ENCODE peak calls at places on chromosome 12, in six cellular contexts. One of them, this sample, is unnamed. For H3K27me3 and H3K4me1, the result is how much of the 10 kb centered on the place peaks cover.

GRCh38 chr12:62629413-62629812 is 162.8 kb downstream of the MON2 start:
- DNase-seq in NT2/D1: peak
- DNase-seq in lung: no peak
- DNase-seq in PC-9: no peak
- DNase-seq in SK-N-SH: no peak
- DNase-seq in breast epithelium: no peak
- DNase-seq in this sample: no peak

GRCh38 chr12:38411426-38411825 is 94.9 kb downstream of the ALG10B start:
- DNase-seq in breast epithelium: no peak
- DNase-seq in NT2/D1: no peak
- DNase-seq in PC-9: no peak
- DNase-seq in SK-N-SH: no peak
- DNase-seq in lung: no peak
- DNase-seq in this sample: no peak

GRCh38 chr12:120849765-120850164 is 54.4 kb downstream of the SPPL3 start:
- DNase-seq in breast epithelium: no peak
- DNase-seq in PC-9: peak
- DNase-seq in lung: no peak
- DNase-seq in SK-N-SH: no peak
- DNase-seq in NT2/D1: no peak
- DNase-seq in this sample: peak

GRCh38 chr12:115570271-115570777 is 707.2 kb downstream of the MED13L start:
- DNase-seq in SK-N-SH: peak
- DNase-seq in PC-9: no peak
- DNase-seq in lung: no peak
- DNase-seq in NT2/D1: no peak
- DNase-seq in breast epithelium: no peak
- DNase-seq in this sample: no peak

GRCh38 chr12:47032644-47033043 is 46.8 kb upstream of the PCED1B start:
- DNase-seq in PC-9: no peak
- DNase-seq in NT2/D1: peak
- DNase-seq in SK-N-SH: peak
- DNase-seq in lung: no peak
- DNase-seq in breast epithelium: no peak
- DNase-seq in this sample: no peak

GRCh38 chr12:29152223-29152868 is 3.3 kb downstream of the FAR2 start:
- DNase-seq in PC-9: no peak
- DNase-seq in NT2/D1: no peak
- DNase-seq in breast epithelium: no peak
- DNase-seq in SK-N-SH: no peak
- DNase-seq in lung: no peak
- DNase-seq in this sample: no peak

GRCh38 chr12:95989504-95990123 is 6.5 kb downstream of the HAL start:
- DNase-seq in PC-9: no peak
- DNase-seq in lung: no peak
- DNase-seq in NT2/D1: no peak
- DNase-seq in SK-N-SH: peak
- DNase-seq in breast epithelium: no peak
- DNase-seq in this sample: no peak

GRCh38 chr12:111753144-111753881 is 13.4 kb upstream of the ALDH2 start:
- DNase-seq in breast epithelium: no peak
- DNase-seq in lung: peak
- DNase-seq in PC-9: no peak
- DNase-seq in SK-N-SH: peak
- DNase-seq in NT2/D1: peak
- DNase-seq in this sample: peak

GRCh38 chr12:1377117-1377516 is 217.3 kb downstream of the FBXL14 start:
- DNase-seq in PC-9: no peak
- DNase-seq in SK-N-SH: no peak
- DNase-seq in NT2/D1: no peak
- DNase-seq in breast epithelium: no peak
- DNase-seq in lung: no peak
- DNase-seq in this sample: no peak

GRCh38 chr12:120231316-120232011 is 30.6 kb upstream of the RPLP0 start:
- DNase-seq in lung: peak
- DNase-seq in NT2/D1: peak
- DNase-seq in PC-9: peak
- DNase-seq in SK-N-SH: no peak
- DNase-seq in breast epithelium: peak
- DNase-seq in this sample: peak

GRCh38 chr12:112261559-112261958 is 120.7 kb downstream of the HECTD4 start:
- DNase-seq in lung: no peak
- DNase-seq in PC-9: no peak
- DNase-seq in breast epithelium: no peak
- DNase-seq in SK-N-SH: peak
- DNase-seq in NT2/D1: peak
- DNase-seq in this sample: no peak

GRCh38 chr12:71183846-71184245 is 26.0 kb upstream of the TSPAN8 start:
- DNase-seq in PC-9: no peak
- DNase-seq in NT2/D1: no peak
- DNase-seq in breast epithelium: no peak
- DNase-seq in SK-N-SH: no peak
- DNase-seq in lung: no peak
- DNase-seq in this sample: no peak

GRCh38 chr12:27554421-27555186 is 30.6 kb downstream of the PPFIBP1 start:
- DNase-seq in lung: peak
- DNase-seq in breast epithelium: peak
- DNase-seq in PC-9: no peak
- DNase-seq in SK-N-SH: no peak
- DNase-seq in NT2/D1: no peak
- DNase-seq in this sample: peak

GRCh38 chr12:132279184-132279889 is 50.1 kb downstream of the GALNT9 start:
- DNase-seq in NT2/D1: no peak
- DNase-seq in breast epithelium: no peak
- DNase-seq in lung: peak
- DNase-seq in SK-N-SH: peak
- DNase-seq in PC-9: no peak
- DNase-seq in this sample: no peak

GRCh38 chr12:53928054-53928879 is 10.4 kb upstream of the HOXC13 start:
- DNase-seq in SK-N-SH: no peak
- DNase-seq in NT2/D1: no peak
- DNase-seq in lung: no peak
- DNase-seq in PC-9: no peak
- DNase-seq in breast epithelium: no peak
- DNase-seq in this sample: no peak

GRCh38 chr12:130764475-130765185 is 48.5 kb upstream of the RIMBP2 start:
- DNase-seq in lung: no peak
- DNase-seq in NT2/D1: no peak
- DNase-seq in breast epithelium: no peak
- DNase-seq in PC-9: no peak
- DNase-seq in SK-N-SH: no peak
- DNase-seq in this sample: no peak

GRCh38 chr12:106771425-106771824 is 3.1 kb upstream of the RIC8B start:
- DNase-seq in PC-9: no peak
- DNase-seq in NT2/D1: no peak
- DNase-seq in SK-N-SH: no peak
- DNase-seq in lung: no peak
- DNase-seq in breast epithelium: no peak
- DNase-seq in this sample: no peak

GRCh38 chr12:106767954-106768501 is 6.5 kb upstream of the RIC8B start:
- DNase-seq in PC-9: peak
- DNase-seq in SK-N-SH: no peak
- DNase-seq in lung: no peak
- DNase-seq in breast epithelium: no peak
- DNase-seq in NT2/D1: peak
- DNase-seq in this sample: peak

GRCh38 chr12:106767206-106767605 is 7.3 kb upstream of the RIC8B start:
- DNase-seq in PC-9: no peak
- DNase-seq in breast epithelium: no peak
- DNase-seq in NT2/D1: no peak
- DNase-seq in SK-N-SH: no peak
- DNase-seq in lung: no peak
- DNase-seq in this sample: no peak

GRCh38 chr12:106769546-106769945 is 4.9 kb upstream of the RIC8B start:
- DNase-seq in PC-9: no peak
- DNase-seq in lung: no peak
- DNase-seq in NT2/D1: no peak
- DNase-seq in breast epithelium: no peak
- DNase-seq in SK-N-SH: no peak
- DNase-seq in this sample: no peak

DNA sequence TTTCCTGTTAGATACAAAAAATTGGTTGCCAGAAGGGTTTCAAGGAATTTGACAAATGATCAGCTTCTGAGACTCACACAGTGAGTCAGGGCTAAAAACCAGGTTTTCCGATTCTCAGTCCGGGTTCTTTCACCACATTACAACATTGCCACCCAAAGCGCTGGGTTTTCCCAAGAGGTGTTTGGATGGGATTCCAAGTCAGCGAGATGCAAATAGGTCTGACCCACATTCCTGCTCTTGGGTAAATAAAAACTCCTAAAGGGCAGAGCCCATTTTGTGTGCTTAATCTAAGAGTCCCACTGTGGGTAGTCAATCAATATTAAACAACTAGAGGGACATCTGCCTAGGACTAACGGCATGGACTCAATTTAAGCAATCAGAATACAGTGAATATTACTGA is 5.4 kb upstream of the RIC8B start:
- DNase-seq in PC-9: no peak
- DNase-seq in lung: no peak
- DNase-seq in NT2/D1: peak
- DNase-seq in breast epithelium: no peak
- DNase-seq in SK-N-SH: no peak
- DNase-seq in this sample: no peak
- H3K27me3 ChIP-seq in PC-9: under half
- H3K27me3 ChIP-seq in lung: under half
- H3K27me3 ChIP-seq in NT2/D1: under half
- H3K27me3 ChIP-seq in breast epithelium: under half
- H3K27me3 ChIP-seq in SK-N-SH: under half
- H3K27me3 ChIP-seq in this sample: under half

GRCh38 chr12:14959916-14960315 is 1.5 kb downstream of the ARHGDIB start:
- DNase-seq in breast epithelium: no peak
- DNase-seq in NT2/D1: no peak
- DNase-seq in SK-N-SH: no peak
- DNase-seq in lung: no peak
- DNase-seq in PC-9: no peak
- DNase-seq in this sample: no peak

GRCh38 chr12:14959463-14959862 is 1.9 kb downstream of the ARHGDIB start:
- DNase-seq in lung: no peak
- DNase-seq in NT2/D1: no peak
- DNase-seq in SK-N-SH: no peak
- DNase-seq in breast epithelium: no peak
- DNase-seq in PC-9: no peak
- DNase-seq in this sample: no peak

GRCh38 chr12:14962180-14962579 is 779 bp upstream of the ARHGDIB start:
- DNase-seq in SK-N-SH: no peak
- DNase-seq in breast epithelium: no peak
- DNase-seq in lung: no peak
- DNase-seq in PC-9: no peak
- DNase-seq in NT2/D1: no peak
- DNase-seq in this sample: no peak

GRCh38 chr12:14961466-14962155 is at the start of gene ARHGDIB:
- DNase-seq in PC-9: peak
- DNase-seq in breast epithelium: peak
- DNase-seq in lung: peak
- DNase-seq in NT2/D1: no peak
- DNase-seq in SK-N-SH: no peak
- DNase-seq in this sample: peak

GRCh38 chr12:14960548-14961465 is 594 bp downstream of the ARHGDIB start:
- DNase-seq in lung: peak
- DNase-seq in NT2/D1: no peak
- DNase-seq in PC-9: peak
- DNase-seq in SK-N-SH: no peak
- DNase-seq in breast epithelium: no peak
- DNase-seq in this sample: peak
- H3K4me1 ChIP-seq in lung: under half
- H3K4me1 ChIP-seq in NT2/D1: under half
- H3K4me1 ChIP-seq in PC-9: half or more
- H3K4me1 ChIP-seq in SK-N-SH: under half
- H3K4me1 ChIP-seq in breast epithelium: under half
- H3K4me1 ChIP-seq in this sample: under half

GRCh38 chr12:51904951-51905471 is 2.3 kb upstream of the ACVRL1 start:
- DNase-seq in lung: no peak
- DNase-seq in PC-9: no peak
- DNase-seq in SK-N-SH: peak
- DNase-seq in NT2/D1: no peak
- DNase-seq in breast epithelium: no peak
- DNase-seq in this sample: no peak
- H3K27me3 ChIP-seq in lung: under half
- H3K27me3 ChIP-seq in PC-9: half or more
- H3K27me3 ChIP-seq in SK-N-SH: under half
- H3K27me3 ChIP-seq in NT2/D1: under half
- H3K27me3 ChIP-seq in breast epithelium: under half
- H3K27me3 ChIP-seq in this sample: under half

GRCh38 chr12:88559772-88560171 is 20.5 kb downstream of the KITLG start:
- DNase-seq in lung: no peak
- DNase-seq in SK-N-SH: no peak
- DNase-seq in breast epithelium: no peak
- DNase-seq in PC-9: no peak
- DNase-seq in NT2/D1: no peak
- DNase-seq in this sample: no peak
- H3K4me1 ChIP-seq in lung: under half
- H3K4me1 ChIP-seq in SK-N-SH: under half
- H3K4me1 ChIP-seq in breast epithelium: under half
- H3K4me1 ChIP-seq in PC-9: under half
- H3K4me1 ChIP-seq in NT2/D1: under half
- H3K4me1 ChIP-seq in this sample: under half

GRCh38 chr12:43893670-43894069 is 57.8 kb downstream of the TMEM117 start:
- DNase-seq in PC-9: no peak
- DNase-seq in NT2/D1: no peak
- DNase-seq in lung: no peak
- DNase-seq in breast epithelium: no peak
- DNase-seq in SK-N-SH: no peak
- DNase-seq in this sample: peak
- H3K27me3 ChIP-seq in PC-9: under half
- H3K27me3 ChIP-seq in NT2/D1: under half
- H3K27me3 ChIP-seq in lung: under half
- H3K27me3 ChIP-seq in breast epithelium: under half
- H3K27me3 ChIP-seq in SK-N-SH: under half
- H3K27me3 ChIP-seq in this sample: under half

DNA sequence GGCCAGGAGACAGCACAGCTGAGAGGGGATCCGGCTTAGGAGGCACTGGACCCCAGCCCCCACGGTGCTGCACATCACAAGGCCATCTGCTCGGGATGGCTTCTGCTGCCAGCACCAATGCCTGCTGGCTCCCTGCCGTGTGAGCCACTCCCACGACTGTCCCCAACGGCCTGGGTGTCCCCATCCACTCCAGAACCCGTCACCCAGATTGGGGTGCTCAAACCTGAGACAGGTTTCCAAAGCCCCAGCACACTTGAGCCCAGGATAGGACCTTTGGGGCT is 102.4 kb downstream of the RFLNA start:
- DNase-seq in lung: no peak
- DNase-seq in PC-9: no peak
- DNase-seq in SK-N-SH: peak
- DNase-seq in breast epithelium: no peak
- DNase-seq in NT2/D1: no peak
- DNase-seq in this sample: no peak
- H3K4me1 ChIP-seq in lung: under half
- H3K4me1 ChIP-seq in PC-9: under half
- H3K4me1 ChIP-seq in SK-N-SH: under half
- H3K4me1 ChIP-seq in breast epithelium: under half
- H3K4me1 ChIP-seq in NT2/D1: under half
- H3K4me1 ChIP-seq in this sample: under half

This sample was measured in thyroid gland.